ENCODE peak calls at places on chromosomes 16 and 17, in nine cellular contexts. L is K562; Z is astrocyte of the cerebellum; J is OCI-LY7; P is stomach; K is Calu3; U is tibial nerve; Q is GM06990; I is CD4-positive, alpha-beta T cell. O is an unnamed sample.

GRCh38 chr17:65742433-65743312 is 181.2 kb upstream of the AXIN2 start:
- DNase-seq in L (no peak), P (no peak), I (no peak), Q (no peak), Z (peak), J (no peak), K (no peak), U (no peak), O (no peak)

GRCh38 chr17:17749921-17750320 is 68.7 kb downstream of the RAI1 start:
- DNase-seq in I (peak), J (peak), L (peak), U (no peak), Z (no peak), K (peak), Q (peak), P (peak), O (peak)

GRCh38 chr16:52090080-52090479 is 456.9 kb downstream of the TOX3 start:
- DNase-seq in L (no peak), J (no peak), Z (no peak), Q (no peak), U (no peak), K (no peak), I (no peak), P (no peak), O (no peak)

GRCh38 chr16:15704545-15704987 is 54.5 kb downstream of the NDE1 start:
- DNase-seq in P (peak), Z (peak), J (peak), I (peak), Q (no peak), U (peak), L (peak), K (peak), O (peak)

GRCh38 chr16:85422374-85423185 is 190.5 kb upstream of the GSE1 start:
- DNase-seq in J (no peak), K (peak), Z (no peak), I (no peak), U (no peak), L (peak), P (peak), Q (no peak), O (no peak)

GRCh38 chr17:77420804-77421634 is 280.2 kb downstream of the SEC14L1 start:
- DNase-seq in I (peak), U (no peak), J (peak), Z (peak), P (no peak), Q (no peak), L (peak), K (no peak), O (peak)

GRCh38 chr16:714079-714478 is 839 bp upstream of the METRN start:
- DNase-seq in U (no peak), I (no peak), K (no peak), P (no peak), Q (no peak), Z (no peak), J (no peak), L (no peak), O (no peak)

GRCh38 chr17:54439816-54440215 is 460.8 kb upstream of the TOM1L1 start:
- DNase-seq in I (no peak), P (no peak), U (no peak), Q (no peak), L (no peak), K (no peak), Z (no peak), J (no peak), O (no peak)

GRCh38 chr16:57284952-57285263 is 436 bp upstream of the PLLP start:
- DNase-seq in K (no peak), J (no peak), U (no peak), Z (no peak), L (no peak), I (no peak), P (no peak), Q (no peak), O (no peak)

GRCh38 chr16:7218936-7219335 is 113.7 kb upstream of the RBFOX1 start:
- DNase-seq in Q (no peak), U (no peak), I (no peak), J (no peak), K (no peak), P (no peak), L (no peak), Z (no peak), O (no peak)

GRCh38 chr17:77930780-77931768 is 27.4 kb upstream of the TNRC6C start:
- DNase-seq in I (no peak), K (no peak), P (no peak), U (no peak), Z (no peak), Q (no peak), J (no peak), L (no peak), O (no peak)

GRCh38 chr16:13021996-13022395 is 120.6 kb downstream of the SHISA9 start:
- DNase-seq in P (no peak), L (no peak), J (no peak), U (no peak), K (no peak), Q (no peak), I (no peak), Z (peak), O (no peak)

GRCh38 chr17:43994272-43995149 is 9.9 kb upstream of the NAGS start:
- DNase-seq in J (peak), P (peak), K (peak), L (peak), I (peak), U (no peak), Z (no peak), Q (peak), O (peak)

GRCh38 chr17:57293077-57293476 is 36.8 kb downstream of the MSI2 start:
- DNase-seq in Q (no peak), L (no peak), U (no peak), K (no peak), P (no peak), Z (no peak), J (no peak), I (no peak), O (no peak)

GRCh38 chr17:28901866-28902818 is 737 bp downstream of the DHRS13 start:
- DNase-seq in J (peak), U (no peak), P (peak), Q (no peak), L (peak), Z (no peak), I (no peak), K (peak), O (peak)

GRCh38 chr17:29042679-29043538 is at the start of gene PIPOX:
- DNase-seq in J (peak), Q (no peak), U (no peak), I (no peak), K (peak), Z (peak), P (no peak), L (no peak), O (no peak)

GRCh38 chr16:4283939-4284338 is 11.1 kb upstream of the TFAP4 start:
- DNase-seq in U (no peak), P (no peak), I (no peak), Q (no peak), L (no peak), K (peak), J (no peak), Z (no peak), O (no peak)

GRCh38 chr16:12651765-12652531 is 151.7 kb downstream of the CPPED1 start:
- DNase-seq in P (no peak), K (no peak), Z (no peak), J (no peak), L (no peak), U (no peak), Q (no peak), I (no peak), O (no peak)

GRCh38 chr17:3814361-3814760 is 13.4 kb upstream of the ITGAE start:
- DNase-seq in U (no peak), P (no peak), Z (no peak), J (no peak), L (no peak), K (no peak), Q (no peak), I (no peak), O (no peak)

GRCh38 chr17:3817851-3818605 is 17.0 kb upstream of the ITGAE start:
- DNase-seq in I (no peak), Z (no peak), K (no peak), U (no peak), P (no peak), J (no peak), L (no peak), Q (no peak), O (no peak)

GRCh38 chr17:3815122-3815521 is 14.1 kb upstream of the ITGAE start:
- DNase-seq in P (no peak), K (no peak), U (no peak), J (no peak), Q (no peak), I (no peak), Z (no peak), L (no peak), O (no peak)

GRCh38 chr17:3813171-3813570 is 12.2 kb upstream of the ITGAE start:
- DNase-seq in U (no peak), Q (no peak), K (no peak), I (no peak), L (no peak), P (no peak), Z (no peak), J (no peak), O (no peak)

GRCh38 chr17:3815925-3816324 is 14.9 kb upstream of the ITGAE start:
- DNase-seq in L (no peak), I (no peak), Z (no peak), J (no peak), U (no peak), Q (no peak), P (no peak), K (no peak), O (no peak)
- TF ChIP-seq CTCF in L (no peak), I (no peak), Z (peak), J (no peak), U (no peak), Q (no peak), P (no peak), K (no peak), O (no peak)

GRCh38 chr16:58339452-58339938 is 44.7 kb upstream of the PRSS54 start:
- DNase-seq in P (no peak), I (no peak), U (no peak), J (no peak), Q (no peak), Z (peak), K (peak), L (no peak), O (no peak)
- TF ChIP-seq CTCF in P (no peak), I (no peak), U (no peak), J (peak), Q (no peak), Z (peak), K (no peak), L (no peak), O (no peak)

GRCh38 chr17:8791248-8791909 is 7.8 kb downstream of the MFSD6L start:
- DNase-seq in L (no peak), Q (no peak), I (no peak), K (no peak), J (no peak), U (no peak), P (no peak), Z (no peak), O (no peak)
- TF ChIP-seq CTCF in L (no peak), Q (no peak), I (no peak), K (no peak), J (peak), U (no peak), P (no peak), Z (no peak), O (no peak)

GRCh38 chr17:75816693-75817092 is 27.5 kb downstream of the UNC13D start:
- DNase-seq in I (no peak), K (no peak), Q (no peak), Z (no peak), J (no peak), U (no peak), L (no peak), P (no peak), O (no peak)
- TF ChIP-seq CTCF in I (no peak), K (no peak), Q (no peak), Z (no peak), J (no peak), U (no peak), L (no peak), P (no peak), O (no peak)

DNA sequence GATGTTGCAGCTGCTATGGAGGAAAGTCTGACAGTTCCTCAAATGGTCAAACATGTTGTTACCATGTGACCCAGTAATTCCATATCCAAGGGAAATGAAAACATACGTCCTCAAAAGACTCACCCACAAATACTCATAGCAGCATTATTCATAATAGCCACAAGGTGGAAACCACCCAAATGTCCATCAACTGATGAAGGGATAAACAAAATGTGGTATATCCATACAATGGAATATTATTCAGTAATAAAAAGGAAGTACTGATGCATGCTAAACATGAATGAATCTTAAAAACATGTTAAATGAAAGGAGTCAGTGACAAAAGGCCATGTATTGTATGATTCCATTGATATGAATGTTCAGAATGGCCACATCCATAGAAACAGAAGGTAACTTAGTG is 140.3 kb downstream of the PITPNC1 start:
- DNase-seq in I (no peak), Q (no peak), P (no peak), K (no peak), U (no peak), L (no peak), Z (no peak), J (no peak), O (no peak)
- TF ChIP-seq CTCF in I (no peak), Q (no peak), P (no peak), K (no peak), U (no peak), L (no peak), Z (no peak), J (no peak), O (no peak)

DNA sequence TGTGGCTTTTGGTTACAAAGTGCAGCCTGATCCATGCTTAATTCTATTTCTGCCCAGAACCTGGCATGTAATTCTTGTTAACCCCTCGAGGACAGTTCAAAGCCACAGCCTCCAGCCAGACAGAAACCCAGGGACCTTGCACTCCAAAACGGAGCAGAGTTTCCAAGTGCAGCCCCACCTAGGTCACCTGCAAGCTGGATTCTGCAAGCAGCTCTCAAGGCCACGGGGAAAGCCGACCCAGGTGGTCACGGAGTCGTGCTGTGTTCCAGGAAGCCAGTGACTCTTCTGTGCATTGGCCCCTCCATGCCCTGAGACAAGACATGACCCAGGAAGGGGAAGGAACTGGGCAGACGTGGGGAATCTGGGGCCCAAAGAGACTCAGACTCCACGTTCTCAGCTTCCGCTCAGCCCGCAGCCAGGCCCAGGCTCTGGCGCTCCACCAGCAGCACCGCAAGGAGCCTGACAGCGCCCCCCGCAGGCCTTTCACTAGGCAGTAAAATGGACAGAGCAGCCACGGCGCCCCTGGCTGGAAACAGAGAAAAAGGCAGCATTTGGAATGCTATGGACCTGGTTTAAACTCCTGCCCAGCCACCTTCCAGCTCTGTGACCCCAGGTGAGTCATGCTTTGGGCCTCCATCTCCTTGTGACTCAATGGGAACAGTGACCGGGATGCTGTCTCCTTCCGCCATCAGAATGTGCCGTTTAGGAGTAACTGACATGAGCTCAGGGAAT is 27.3 kb upstream of the GSG1L start:
- DNase-seq in I (no peak), P (no peak), J (no peak), Z (no peak), Q (no peak), K (no peak), L (peak), U (no peak), O (no peak)
- TF ChIP-seq CTCF in I (no peak), P (no peak), J (peak), Z (peak), Q (peak), K (peak), L (peak), U (no peak), O (no peak)

GRCh38 chr17:7833795-7834553 is at the start of gene KDM6B:
- DNase-seq in P (peak), J (peak), Q (peak), U (peak), K (peak), Z (peak), L (peak), I (peak), O (peak)
- TF ChIP-seq CTCF in P (no peak), J (no peak), Q (no peak), U (no peak), K (no peak), Z (no peak), L (no peak), I (no peak), O (no peak)

O was measured in GM20000.